ENCODE peak calls at places on chromosomes 1 and 21, in eight cellular contexts. H is adrenal gland, L is cardiac fibroblast, E is AG04450, A is ovary, U is breast epithelium, F is GM23338, X is tibial artery. M is an unnamed sample.
A peak's percentile ranks its signal among the peaks of the same experiment; 100 is the strongest.

GRCh38 chr21:26972131-26972707 is 5.3 kb upstream of the ADAMTS5 start:
- DNase-seq in X (no peak), A (no peak), H (no peak), L (no peak), E (no peak), F (no peak), U (no peak), M (no peak)

GRCh38 chr1:157955860-157956259 is 37.6 kb upstream of the KIRREL1 start:
- DNase-seq in L (no peak), F (no peak), A (no peak), X (no peak), H (peak; percentile 16), E (no peak), U (no peak), M (no peak)

GRCh38 chr1:189708674-189709073 is 769.0 kb downstream of the BRINP3 start:
- DNase-seq in L (no peak), E (no peak), X (no peak), H (no peak), F (peak; percentile 50), A (no peak), U (no peak), M (peak; percentile 47)

GRCh38 chr1:227086636-227087035 is 146.5 kb downstream of the COQ8A start:
- DNase-seq in F (no peak), E (no peak), U (no peak), H (no peak), L (no peak), X (no peak), A (no peak), M (no peak)

GRCh38 chr1:240719953-240720700 is 108.2 kb upstream of the GREM2 start:
- DNase-seq in F (no peak), U (no peak), E (no peak), L (no peak), X (no peak), H (no peak), A (no peak), M (no peak)

GRCh38 chr1:26290416-26291261 is 10.8 kb downstream of the SH3BGRL3 start:
- DNase-seq in H (no peak), A (no peak), E (no peak), F (peak; percentile 41), X (no peak), U (no peak), L (no peak), M (no peak)

GRCh38 chr1:21933397-21934248 is 3.5 kb downstream of the HSPG2 start:
- DNase-seq in F (peak; percentile 73), X (peak; percentile 88), E (no peak), L (no peak), A (peak; percentile 67), U (peak; percentile 84), H (peak; percentile 81), M (peak; percentile 86)

GRCh38 chr1:48524892-48525467 is 53.0 kb upstream of the SPATA6 start:
- DNase-seq in L (no peak), U (no peak), A (no peak), X (no peak), H (no peak), E (peak; percentile 2), F (no peak), M (no peak)

GRCh38 chr1:28374297-28374696 is 4.8 kb downstream of the PHACTR4 start:
- DNase-seq in L (peak; percentile 62), X (no peak), E (no peak), U (no peak), F (no peak), H (no peak), A (no peak), M (peak; percentile 87)

GRCh38 chr1:29475256-29475800 is 239.0 kb downstream of the PTPRU start:
- DNase-seq in H (no peak), E (no peak), L (no peak), X (peak; percentile 53), U (no peak), F (no peak), A (no peak), M (no peak)

GRCh38 chr1:54542962-54543539 is 5.0 kb upstream of the ACOT11 start:
- DNase-seq in X (no peak), U (no peak), F (peak; percentile 54), H (no peak), A (no peak), L (peak; percentile 46), E (no peak), M (peak; percentile 36)

GRCh38 chr1:243505986-243506689 is 250.3 kb downstream of the SDCCAG8 start:
- DNase-seq in F (no peak), H (no peak), L (peak; percentile 72), A (no peak), E (no peak), U (no peak), X (no peak), M (no peak)

GRCh38 chr1:201753492-201753891 is 75.5 kb upstream of the IPO9 start:
- DNase-seq in H (no peak), L (peak; percentile 63), F (no peak), X (no peak), E (no peak), A (no peak), U (no peak), M (no peak)

GRCh38 chr1:28517649-28517999 is 11.8 kb downstream of the RCC1 start:
- DNase-seq in E (no peak), F (no peak), L (no peak), U (no peak), X (no peak), A (no peak), H (no peak), M (no peak)

GRCh38 chr1:6420594-6421042 is 899 bp upstream of the HES2 start:
- DNase-seq in U (no peak), E (no peak), H (no peak), L (no peak), A (no peak), F (peak; percentile 54), X (no peak), M (no peak)

GRCh38 chr1:110615548-110616130 is 9.5 kb upstream of the KCNA2 start:
- DNase-seq in H (peak; percentile 84), L (peak; percentile 65), U (peak; percentile 34), E (peak; percentile 8), A (peak; percentile 59), F (peak; percentile 90), X (peak; percentile 74), M (peak; percentile 78)

GRCh38 chr1:234919061-234919755 is 209.4 kb downstream of the TOMM20 start:
- DNase-seq in X (peak; percentile 89), H (no peak), F (no peak), L (no peak), E (no peak), A (peak; percentile 74), U (peak; percentile 67), M (no peak)

GRCh38 chr1:234987415-234988159 is 141.1 kb downstream of the TOMM20 start:
- DNase-seq in L (peak; percentile 88), H (peak; percentile 66), F (peak; percentile 85), E (no peak), A (peak; percentile 85), X (peak; percentile 93), U (peak; percentile 94), M (peak; percentile 40)

GRCh38 chr1:227299688-227300087 is 18.6 kb downstream of the CDC42BPA start:
- DNase-seq in F (no peak), E (no peak), A (no peak), H (no peak), L (peak; percentile 78), U (no peak), X (no peak), M (peak; percentile 90)

DNA sequence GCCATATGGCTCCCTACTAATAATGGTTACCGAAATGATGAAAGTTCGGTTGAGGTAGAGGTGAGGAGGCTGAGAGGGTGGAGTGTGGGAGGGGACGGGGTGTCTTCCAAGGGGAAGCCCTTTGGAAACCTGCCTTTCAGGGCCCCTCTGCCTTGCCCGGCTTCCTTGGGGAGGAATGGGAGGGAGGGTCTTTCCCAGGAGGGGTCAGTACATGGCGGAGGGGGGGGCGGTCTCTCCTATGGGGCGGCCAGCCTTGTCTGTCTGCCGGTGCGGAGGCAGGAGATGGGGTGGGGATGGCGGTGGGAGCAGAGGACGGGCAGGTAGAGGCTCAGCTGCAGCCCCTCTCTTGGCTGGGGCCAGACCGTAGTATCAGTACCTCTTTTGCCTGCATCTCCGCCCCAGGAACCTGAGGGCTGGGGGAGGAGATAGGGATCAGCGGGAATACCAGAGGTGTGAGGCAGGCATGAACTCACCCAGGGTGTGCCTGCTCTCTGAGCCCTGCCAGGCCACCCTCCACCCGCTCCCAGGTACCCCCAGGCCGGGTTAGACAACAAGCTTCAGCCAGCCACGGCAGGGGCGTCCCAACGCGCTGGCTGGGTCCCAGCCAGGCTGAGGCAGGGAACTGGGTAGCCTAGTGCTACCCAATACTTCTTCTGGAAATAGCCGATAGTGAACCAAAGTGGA is 79.4 kb upstream of the POU3F1 start:
- DNase-seq in U (no peak), H (no peak), A (no peak), L (no peak), E (no peak), F (no peak), X (no peak), M (peak; percentile 86)
- H3K4me3 ChIP-seq in U (no peak overlapping the region), H (no peak overlapping the region), A (no peak overlapping the region), L (no peak overlapping the region), E (no peak overlapping the region), F (no peak overlapping the region), X (no peak overlapping the region), M (no peak overlapping the region)

GRCh38 chr1:180428782-180429695 is 73.3 kb downstream of the ACBD6 start:
- DNase-seq in E (no peak), F (no peak), X (no peak), A (no peak), L (no peak), H (no peak), U (no peak), M (no peak)
- TF ChIP-seq CTCF in E (no peak), F (no peak), X (no peak), A (no peak), L (no peak), H (no peak), U (no peak), M (no peak)

DNA sequence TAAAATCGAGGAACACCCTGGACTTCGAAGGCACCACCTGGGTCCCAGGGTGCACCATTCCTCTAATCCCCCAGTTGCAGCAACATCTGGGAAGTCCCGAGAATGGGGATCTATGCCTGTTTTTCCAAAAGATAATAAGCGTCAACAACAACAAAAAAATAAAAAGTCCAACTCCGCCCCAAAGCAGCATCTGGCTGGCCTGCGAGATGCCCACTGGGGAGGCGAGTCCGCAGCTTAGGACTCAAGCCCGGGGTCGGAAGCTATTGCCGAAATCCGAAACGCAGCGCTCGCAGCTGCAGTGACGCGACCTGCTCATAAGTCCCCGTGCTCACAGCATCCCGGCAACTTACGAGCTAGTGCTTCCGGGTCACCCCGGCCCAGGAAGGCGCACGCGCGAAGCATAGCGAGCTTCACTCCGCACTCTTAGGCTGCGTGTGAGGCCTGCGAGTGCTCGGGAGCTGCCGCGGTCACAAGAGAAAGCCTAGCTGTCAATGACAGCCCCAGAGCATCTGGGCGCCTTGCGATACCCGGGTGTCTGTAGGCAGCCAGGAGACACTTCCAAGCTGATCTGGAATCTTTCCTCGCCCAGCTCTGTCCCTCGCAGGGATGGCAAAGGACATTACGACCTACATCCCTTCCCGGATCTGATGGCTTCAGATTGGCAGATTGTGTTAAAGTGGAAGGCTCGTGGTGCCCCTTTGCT is 9.9 kb upstream of the LTN1 start:
- DNase-seq in U (peak; percentile 93), X (peak; percentile 98), L (peak; percentile 98), A (peak; percentile 98), E (peak; percentile 94), F (peak; percentile 98), H (peak; percentile 97), M (peak; percentile 96)
- H3K4me3 ChIP-seq in U (peak overlapping the region; percentile 67), X (peak overlapping the region; percentile 57), L (peak overlapping the region; percentile 73), A (peak overlapping the region; percentile 74), E (peak overlapping the region; percentile 68), F (peak overlapping the region; percentile 57), H (peak overlapping the region; percentile 71), M (peak overlapping the region; percentile 88)

DNA sequence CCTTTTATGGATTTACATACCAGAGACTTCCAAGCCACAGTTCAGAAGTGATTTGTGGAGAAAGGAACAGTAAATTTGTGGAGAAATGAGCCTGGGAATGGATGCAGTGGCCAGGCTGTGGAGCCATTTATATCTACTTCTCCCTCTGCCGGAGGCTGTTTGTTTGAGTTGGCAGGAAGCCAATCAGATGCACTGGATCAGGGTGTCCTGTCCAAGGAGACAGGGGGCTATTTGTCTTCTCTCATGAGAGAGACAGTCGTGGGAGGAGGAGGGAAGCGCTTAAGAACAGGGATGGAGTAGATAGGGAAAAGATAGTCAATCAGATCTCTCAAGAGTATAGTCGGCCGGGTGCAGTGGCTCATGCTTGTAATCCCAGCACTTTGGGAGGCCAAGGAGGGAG is 2.8 kb upstream of the HAPLN2 start:
- DNase-seq in F (no peak), X (peak; percentile 76), H (peak; percentile 60), L (peak; percentile 60), U (no peak), A (no peak), E (no peak), M (no peak)
- TF ChIP-seq CTCF in F (no peak), X (no peak), H (peak; percentile 26), L (no peak), U (no peak), A (no peak), E (no peak), M (no peak)